ENCODE peak calls at places on chromosomes 2 and 18, in seven cellular contexts. U, F, B, G, Z, N and D are unnamed samples.

GRCh38 chr2:45112750-45113149 is 103.5 kb upstream of the SIX2 start:
- DNase-seq in U (no peak), Z (no peak), B (no peak), G (no peak), N (no peak), F (no peak), D (no peak)

GRCh38 chr2:230906471-230907230 is 18.4 kb downstream of the GPR55 start:
- DNase-seq in Z (no peak), B (peak), F (no peak), N (no peak), U (no peak), G (no peak), D (peak)

GRCh38 chr2:27627963-27628766 is 647 bp downstream of the CCDC121 start:
- DNase-seq in N (no peak), G (no peak), U (no peak), B (peak), F (no peak), Z (no peak), D (no peak)

GRCh38 chr2:126761256-126761980 is 105.5 kb downstream of the GYPC start:
- DNase-seq in F (no peak), G (no peak), U (no peak), B (no peak), Z (no peak), N (no peak), D (no peak)

GRCh38 chr2:28327596-28327962 is 65.1 kb upstream of the FOSL2 start:
- DNase-seq in F (no peak), U (no peak), Z (no peak), B (no peak), G (no peak), N (no peak), D (no peak)

GRCh38 chr2:39325966-39326365 is 82.2 kb upstream of the CDKL4 start:
- DNase-seq in U (no peak), F (no peak), Z (no peak), G (no peak), B (no peak), N (no peak), D (no peak)

GRCh38 chr2:36482576-36483214 is 115.3 kb downstream of the FEZ2 start:
- DNase-seq in U (no peak), F (no peak), Z (no peak), G (no peak), N (no peak), B (no peak), D (no peak)

GRCh38 chr2:13480057-13480456 is 763.3 kb downstream of the TRIB2 start:
- DNase-seq in U (no peak), F (no peak), Z (no peak), G (no peak), N (no peak), B (no peak), D (no peak)

GRCh38 chr18:58605027-58606020 is 23.6 kb downstream of the ALPK2 start:
- DNase-seq in U (no peak), N (peak), G (no peak), B (no peak), F (no peak), Z (no peak), D (no peak)

GRCh38 chr2:84443477-84443876 is 15.6 kb downstream of the SUCLG1 start:
- DNase-seq in U (no peak), F (no peak), Z (no peak), B (no peak), G (no peak), N (no peak), D (no peak)

GRCh38 chr2:229519655-229520054 is 194.7 kb downstream of the DNER start:
- DNase-seq in N (no peak), F (no peak), G (no peak), U (no peak), Z (no peak), B (no peak), D (no peak)

GRCh38 chr18:13629841-13630747 is 96.3 kb downstream of the FAM210A start:
- DNase-seq in N (peak), B (no peak), U (no peak), Z (no peak), F (no peak), G (peak), D (no peak)

GRCh38 chr2:217943379-217944321 is 59.1 kb downstream of the TNS1 start:
- DNase-seq in N (no peak), B (peak), U (no peak), G (no peak), F (no peak), Z (no peak), D (no peak)

GRCh38 chr18:64444819-64445218 is 295.9 kb upstream of the LINC00305 start:
- DNase-seq in G (no peak), F (no peak), N (no peak), Z (no peak), U (no peak), B (no peak), D (no peak)

GRCh38 chr18:51044928-51045587 is 15.0 kb downstream of the SMAD4 start:
- DNase-seq in N (no peak), F (no peak), G (no peak), B (no peak), Z (no peak), U (no peak), D (no peak)

GRCh38 chr2:130183500-130184373 is 1.7 kb downstream of the MZT2B start:
- DNase-seq in Z (no peak), B (no peak), G (no peak), F (no peak), N (no peak), U (no peak), D (no peak)

GRCh38 chr2:166433457-166433856 is 57.7 kb upstream of the SCN9A start:
- DNase-seq in F (no peak), Z (no peak), U (no peak), B (no peak), G (no peak), N (no peak), D (no peak)

GRCh38 chr2:84908948-84909713 is 3.7 kb downstream of the TMSB10 start:
- DNase-seq in G (no peak), U (no peak), F (no peak), Z (no peak), N (no peak), B (no peak), D (no peak)

GRCh38 chr2:98936133-98936916 is at the start of gene CRACDL:
- DNase-seq in G (no peak), U (peak), F (no peak), B (no peak), N (no peak), Z (no peak), D (peak)

GRCh38 chr18:61282926-61283325 is 50.3 kb upstream of the CDH20 start:
- DNase-seq in G (no peak), F (no peak), Z (no peak), B (no peak), N (no peak), U (no peak), D (no peak)

GRCh38 chr18:13809025-13809384 is 14.9 kb upstream of the MC5R start:
- DNase-seq in Z (no peak), N (no peak), F (no peak), G (no peak), U (no peak), B (no peak), D (no peak)

GRCh38 chr2:26008851-26009566 is 24.9 kb upstream of the RAB10 start:
- DNase-seq in G (no peak), F (no peak), N (no peak), B (peak), Z (no peak), U (no peak), D (no peak)

GRCh38 chr18:1663879-1664705 is 759.4 kb downstream of the ADCYAP1 start:
- DNase-seq in F (no peak), G (no peak), B (peak), N (no peak), U (no peak), Z (no peak), D (no peak)

GRCh38 chr2:138207531-138207930 is 243.3 kb downstream of the HNMT start:
- DNase-seq in N (no peak), B (no peak), F (no peak), Z (no peak), U (no peak), G (no peak), D (no peak)

GRCh38 chr2:152393377-152393776 is 58.4 kb downstream of the FMNL2 start:
- DNase-seq in U (no peak), G (no peak), B (no peak), N (no peak), Z (no peak), F (no peak), D (no peak)

GRCh38 chr18:58785171-58785805 is 79.4 kb upstream of the ZNF532 start:
- DNase-seq in U (no peak), N (no peak), B (peak), Z (no peak), F (no peak), G (no peak), D (no peak)

GRCh38 chr2:128366746-128367511 is 48.3 kb upstream of the HS6ST1 start:
- DNase-seq in B (no peak), U (no peak), Z (no peak), N (no peak), F (no peak), G (no peak), D (no peak)

GRCh38 chr2:96789245-96789617 is 26.8 kb upstream of the CNNM3 start:
- DNase-seq in G (no peak), U (no peak), B (no peak), N (no peak), Z (no peak), F (no peak), D (no peak)